ENCODE peak calls at places on chromosome 10, in five cellular contexts. B is H9, W is fibroblast of pulmonary artery, T is HEK293T, P is endothelial cell. J is an unnamed sample.
A peak's percentile ranks its signal among the peaks of the same experiment; 100 is the strongest.

GRCh38 chr10:129545257-129545656 is 78.2 kb downstream of the MGMT start:
- DNase-seq in B (no peak), T (no peak), W (peak; percentile 59), P (no peak), J (no peak)

GRCh38 chr10:5741276-5741675 is 56.6 kb downstream of the TASOR2 start:
- DNase-seq in P (no peak), W (no peak), B (no peak), T (no peak), J (no peak)

GRCh38 chr10:70908426-70909296 is 20.3 kb upstream of the PCBD1 start:
- DNase-seq in T (no peak), B (no peak), P (no peak), W (no peak), J (peak; percentile 18)

GRCh38 chr10:114584419-114584818 is 73.7 kb downstream of the ABLIM1 start:
- DNase-seq in T (no peak), W (no peak), B (no peak), P (no peak), J (no peak)

GRCh38 chr10:70448236-70448635 is 6.8 kb upstream of the NODAL start:
- DNase-seq in B (no peak), P (no peak), W (no peak), T (no peak), J (no peak)

GRCh38 chr10:77290528-77291155 is 347.0 kb downstream of the KCNMA1 start:
- DNase-seq in P (no peak), W (peak; percentile 68), T (no peak), B (no peak), J (no peak)

GRCh38 chr10:132768346-132769248 is 17.4 kb downstream of the NKX6-2 start:
- DNase-seq in B (no peak), W (no peak), P (no peak), T (no peak), J (no peak)

GRCh38 chr10:99681553-99681952 is 22.2 kb downstream of the ENTPD7 start:
- DNase-seq in W (peak; percentile 90), B (no peak), P (no peak), T (no peak), J (no peak)

GRCh38 chr10:80530251-80530650 is 7.5 kb upstream of the SH2D4B start:
- DNase-seq in W (peak; percentile 55), P (no peak), B (no peak), T (no peak), J (no peak)

GRCh38 chr10:84076047-84076388 is 63.3 kb upstream of the GHITM start:
- DNase-seq in T (no peak), P (no peak), W (peak; percentile 86), B (no peak), J (no peak)

GRCh38 chr10:93954726-93955363 is 38.9 kb upstream of the PLCE1 start:
- DNase-seq in B (no peak), T (no peak), W (peak; percentile 8), P (no peak), J (no peak)

J was measured in naive thymus-derived CD8-positive, alpha-beta T cell.